ENCODE peak calls at places on chromosomes 4 and X, in four cellular contexts. L is pancreas, C is GM23248, F is endothelial cell of umbilical vein. T is an unnamed sample.

GRCh38 chr4:120633810-120634209 is 288.7 kb downstream of the PRDM5 start:
- DNase-seq in L (no peak), C (peak; percentile 50), F (no peak), T (no peak)

GRCh38 chrX:138255373-138255772 is 456.1 kb downstream of the FGF13 start:
- DNase-seq in L (no peak), C (no peak), F (no peak), T (no peak)

GRCh38 chr4:38069271-38069760 is 109.1 kb downstream of the PTTG2 start:
- DNase-seq in L (peak; percentile 81), C (peak; percentile 86), F (peak; percentile 38), T (no peak)

GRCh38 chr4:128796934-128797333 is 12.6 kb upstream of the JADE1 start:
- DNase-seq in L (no peak), C (peak; percentile 39), F (no peak), T (no peak)

GRCh38 chrX:103063191-103063845 is 653 bp downstream of the BEX1 start:
- DNase-seq in L (peak; percentile 46), C (peak; percentile 60), F (peak; percentile 28), T (no peak)

GRCh38 chr4:184782731-184783472 is 42.9 kb downstream of the ACSL1 start:
- DNase-seq in L (no peak), C (no peak), F (no peak), T (no peak)

GRCh38 chr4:154928640-154929257 is 147.7 kb downstream of the RBM46 start:
- DNase-seq in L (no peak), C (peak; percentile 71), F (peak; percentile 21), T (no peak)

GRCh38 chrX:19814240-19814639 is 73.2 kb downstream of the SH3KBP1 start:
- DNase-seq in L (no peak), C (no peak), F (no peak), T (peak; percentile 44)

GRCh38 chr4:139841464-139842195 is 176.0 kb downstream of the MGST2 start:
- DNase-seq in L (peak; percentile 49), C (no peak), F (no peak), T (no peak)

GRCh38 chr4:141933978-141934377 is 297.6 kb downstream of the IL15 start:
- DNase-seq in L (no peak), C (no peak), F (no peak), T (no peak)

GRCh38 chr4:103375278-103375677 is 177.1 kb upstream of the CENPE start:
- DNase-seq in L (no peak), C (peak; percentile 10), F (peak; percentile 11), T (no peak)

GRCh38 chr4:143336828-143337599 is at the start of gene GAB1:
- DNase-seq in L (peak; percentile 74), C (peak; percentile 90), F (peak; percentile 79), T (peak; percentile 86)

GRCh38 chr4:127641524-127641923 is 8.8 kb downstream of the INTU start:
- DNase-seq in L (no peak), C (peak; percentile 70), F (no peak), T (no peak)

GRCh38 chrX:5876984-5877655 is 351.5 kb downstream of the NLGN4X start:
- DNase-seq in L (peak; percentile 20), C (peak; percentile 0), F (no peak), T (no peak)

GRCh38 chrX:139304471-139304870 is 226.1 kb upstream of the F9 start:
- DNase-seq in L (no peak), C (no peak), F (no peak), T (no peak)

GRCh38 chrX:56726609-56727008 is 2.4 kb upstream of the NBDY start:
- DNase-seq in L (peak; percentile 12), C (peak; percentile 67), F (peak; percentile 49), T (no peak)

GRCh38 chrX:77087529-77088169 is 359.5 kb upstream of the FGF16 start:
- DNase-seq in L (peak; percentile 55), C (peak; percentile 23), F (peak; percentile 90), T (no peak)

GRCh38 chrX:97380200-97380599 is 496.5 kb downstream of the RPA4 start:
- DNase-seq in L (no peak), C (no peak), F (no peak), T (no peak)

GRCh38 chr4:111556141-111556781 is 589.0 kb upstream of the FAM241A start:
- DNase-seq in L (no peak), C (peak; percentile 32), F (no peak), T (no peak)

GRCh38 chr4:104451573-104451972 is 43.1 kb downstream of the CXXC4 start:
- DNase-seq in L (no peak), C (no peak), F (no peak), T (no peak)

GRCh38 chr4:15040916-15041463 is 38.7 kb downstream of the CPEB2 start:
- DNase-seq in L (no peak), C (peak; percentile 7), F (no peak), T (no peak)

GRCh38 chrX:13170966-13171558 is 126.6 kb upstream of the FAM9C start:
- DNase-seq in L (no peak), C (no peak), F (no peak), T (no peak)

GRCh38 chr4:92012899-92013867 is 290.6 kb upstream of the GRID2 start:
- DNase-seq in L (peak; percentile 79), C (no peak), F (no peak), T (no peak)

GRCh38 chr4:152382057-152382785 is 153.7 kb downstream of the FBXW7 start:
- DNase-seq in L (peak; percentile 52), C (peak; percentile 26), F (peak; percentile 14), T (no peak)

GRCh38 chr4:16129336-16129735 is 45.5 kb upstream of the PROM1 start:
- DNase-seq in L (no peak), C (no peak), F (peak; percentile 62), T (no peak)

GRCh38 chr4:89836031-89836777 is 757 bp downstream of the SNCA start:
- DNase-seq in L (no peak), C (peak; percentile 3), F (peak; percentile 42), T (no peak)

GRCh38 chrX:24767557-24767956 is 73.8 kb downstream of the POLA1 start:
- DNase-seq in L (no peak), C (peak; percentile 6), F (no peak), T (no peak)

GRCh38 chr4:38383646-38384121 is 280.3 kb upstream of the KLF3 start:
- DNase-seq in L (no peak), C (no peak), F (no peak), T (no peak)

GRCh38 chrX:69195197-69195596 is 29.9 kb upstream of the PJA1 start:
- DNase-seq in L (no peak), C (no peak), F (no peak), T (no peak)

GRCh38 chrX:19544693-19545305 is 29.5 kb upstream of the MAP3K15 start:
- DNase-seq in L (peak; percentile 47), C (peak; percentile 59), F (peak; percentile 43), T (no peak)

GRCh38 chr4:61200991-61201526 is 933 bp downstream of the ADGRL3 start:
- DNase-seq in L (no peak), C (peak; percentile 13), F (no peak), T (no peak)

GRCh38 chr4:61202638-61203495 is 2.7 kb downstream of the ADGRL3 start:
- DNase-seq in L (no peak), C (no peak), F (no peak), T (no peak)

GRCh38 chr4:61202100-61202637 is 2.0 kb downstream of the ADGRL3 start:
- DNase-seq in L (peak; percentile 6), C (no peak), F (no peak), T (peak; percentile 38)

GRCh38 chr4:61200195-61200990 is at the start of gene ADGRL3:
- DNase-seq in L (peak; percentile 8), C (peak; percentile 9), F (no peak), T (peak; percentile 47)

DNA sequence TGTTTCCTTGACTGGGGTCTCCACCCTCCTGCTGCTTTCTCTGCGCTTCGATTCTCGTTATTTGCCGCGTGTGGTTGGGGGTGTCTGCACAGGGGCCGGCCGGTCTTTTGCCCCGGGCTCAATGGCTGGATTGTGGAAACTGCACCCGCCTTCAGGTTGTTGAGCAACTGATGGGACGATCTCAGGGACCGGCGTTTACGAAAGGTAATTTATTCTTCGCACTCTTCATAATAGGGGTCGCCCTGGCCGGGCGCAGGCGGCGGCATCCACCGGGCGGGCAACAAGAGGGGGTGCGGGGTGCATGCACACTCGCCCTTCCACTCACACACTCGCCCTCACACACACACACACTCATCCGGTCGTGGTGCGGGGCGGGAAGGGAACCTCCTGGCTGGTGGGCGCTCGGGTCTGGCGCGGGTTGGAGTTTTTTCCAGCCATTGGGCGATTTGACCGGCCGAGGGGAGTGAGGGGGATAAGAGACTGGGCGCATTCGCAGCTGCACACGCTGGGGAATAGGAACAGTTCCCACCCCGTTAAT is 1.5 kb downstream of the ADGRL3 start:
- DNase-seq in L (no peak), C (no peak), F (no peak), T (peak; percentile 32)
- H3K27ac ChIP-seq in L (no peak overlapping the region), C (no peak overlapping the region), F (no peak overlapping the region), T (no peak overlapping the region)

DNA sequence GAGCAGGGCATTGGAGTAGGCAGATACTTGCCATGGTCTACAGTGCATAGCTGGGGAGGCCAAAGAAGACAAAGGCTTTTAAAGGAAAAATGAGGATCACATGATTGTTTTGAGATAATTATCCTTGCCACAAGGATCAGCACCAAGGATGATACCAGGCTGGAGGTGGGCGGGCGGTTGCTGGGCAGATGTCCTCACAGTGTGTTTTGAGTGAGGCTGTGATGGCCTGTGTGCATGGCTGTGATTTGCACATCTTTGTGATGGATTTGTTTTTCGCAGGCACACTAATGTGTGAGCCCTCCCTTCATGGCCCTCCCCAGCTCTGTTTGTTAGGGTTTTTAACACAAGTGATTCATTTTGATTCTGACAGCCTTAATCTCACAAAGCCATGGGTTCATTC is 46.7 kb downstream of the RGS12 start:
- DNase-seq in L (no peak), C (no peak), F (no peak), T (no peak)
- H3K27ac ChIP-seq in L (no peak overlapping the region), C (no peak overlapping the region), F (no peak overlapping the region), T (no peak overlapping the region)

GRCh38 chr4:65670331-65671031 is at the start of gene EPHA5:
- DNase-seq in L (peak; percentile 46), C (peak; percentile 68), F (peak; percentile 83), T (peak; percentile 57)
- H3K27ac ChIP-seq in L (no peak within 1 kb of the TSS), C (no peak within 1 kb of the TSS), F (peak within 1 kb of the TSS; percentile 43), T (no peak within 1 kb of the TSS)

GRCh38 chr4:7779194-7779768 is 160.4 kb downstream of the AFAP1 start:
- DNase-seq in L (no peak), C (peak; percentile 75), F (no peak), T (no peak)

GRCh38 chr4:7781361-7781760 is 158.3 kb downstream of the AFAP1 start:
- DNase-seq in L (no peak), C (peak; percentile 66), F (peak; percentile 78), T (peak; percentile 43)

GRCh38 chr4:7781993-7782392 is 157.7 kb downstream of the AFAP1 start:
- DNase-seq in L (no peak), C (no peak), F (peak; percentile 13), T (peak; percentile 33)

GRCh38 chr4:7782783-7783182 is 156.9 kb downstream of the AFAP1 start:
- DNase-seq in L (no peak), C (peak; percentile 48), F (no peak), T (no peak)

DNA sequence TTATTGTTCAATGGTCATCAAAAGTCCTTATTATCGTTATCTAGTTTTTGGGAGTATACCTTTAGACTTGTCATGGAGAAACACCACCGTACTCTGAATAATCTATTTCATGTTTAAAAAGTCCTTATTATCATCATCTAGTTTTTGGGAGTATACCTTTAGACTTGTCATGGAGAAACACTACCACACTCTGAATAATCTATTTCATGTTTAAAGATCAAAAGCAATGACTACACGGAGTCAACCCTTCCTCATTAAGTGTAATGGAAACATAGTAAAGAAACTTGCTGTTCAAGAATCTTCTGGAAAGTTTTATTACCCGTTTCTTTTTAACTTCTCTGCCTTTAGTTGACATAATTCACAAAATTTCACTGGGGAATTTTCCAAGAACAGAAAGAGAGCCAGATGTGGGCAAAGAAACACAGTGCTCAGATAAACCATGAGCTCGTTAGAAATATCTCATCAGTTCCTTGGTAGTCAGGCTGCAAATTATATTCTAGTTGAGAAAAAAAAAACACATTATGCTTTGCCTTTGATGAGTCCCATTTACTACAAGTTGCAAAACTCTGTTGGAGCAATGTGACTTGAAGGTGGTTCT is 158.8 kb downstream of the AFAP1 start:
- DNase-seq in L (no peak), C (no peak), F (no peak), T (no peak)
- H3K27ac ChIP-seq in L (no peak overlapping the region), C (peak overlapping the region; percentile 39), F (peak overlapping the region; percentile 93), T (peak overlapping the region; percentile 20)